ENCODE peak calls at places on chromosomes 4 and X, in four cellular contexts. L is PC-3, C is neural progenitor cell, W is PC-9. O is an unnamed sample.

GRCh38 chr4:151455212-151455611 is 46.2 kb downstream of the FHIP1A start:
- DNase-seq in W (no peak), C (peak), L (no peak), O (no peak)

GRCh38 chrX:134484039-134484438 is 24.1 kb downstream of the HPRT1 start:
- DNase-seq in W (peak), L (peak), C (peak), O (peak)

GRCh38 chr4:66555301-66555700 is 885.0 kb upstream of the EPHA5 start:
- DNase-seq in W (no peak), L (peak), C (no peak), O (no peak)

GRCh38 chrX:39682778-39683177 is 415.0 kb downstream of the BCOR start:
- DNase-seq in C (no peak), W (no peak), L (no peak), O (no peak)

GRCh38 chrX:70908541-70908940 is at the start of gene TEX11:
- DNase-seq in W (no peak), C (no peak), L (no peak), O (peak)

GRCh38 chr4:170047774-170048354 is 21.7 kb upstream of the MFAP3L start:
- DNase-seq in C (peak), L (peak), W (no peak), O (peak)

GRCh38 chr4:27714073-27714472 is 853.4 kb downstream of the STIM2 start:
- DNase-seq in L (peak), C (no peak), W (no peak), O (no peak)

GRCh38 chr4:55910140-55910539 is 38.6 kb upstream of the CEP135 start:
- DNase-seq in W (no peak), L (peak), C (no peak), O (no peak)

GRCh38 chrX:153968754-153969124 is 2.9 kb downstream of the HCFC1 start:
- DNase-seq in L (peak), W (no peak), C (peak), O (no peak)

GRCh38 chr4:3765271-3766206 is 646 bp upstream of the ADRA2C start:
- DNase-seq in C (peak), L (peak), W (no peak), O (peak)

GRCh38 chr4:173252024-173252935 is 81.9 kb downstream of the HMGB2 start:
- DNase-seq in C (peak), W (peak), L (peak), O (peak)

GRCh38 chr4:105387466-105387865 is 86.4 kb downstream of the PPA2 start:
- DNase-seq in C (no peak), W (no peak), L (no peak), O (no peak)

GRCh38 chrX:22081475-22082092 is 49.5 kb downstream of the PHEX start:
- DNase-seq in C (peak), L (peak), W (no peak), O (peak)

GRCh38 chrX:129956765-129957164 is 25.7 kb upstream of the BCORL1 start:
- DNase-seq in C (no peak), L (no peak), W (no peak), O (no peak)
- TF ChIP-seq EZH2 in C (no peak), L (no peak), W (no peak), O (no peak)

DNA sequence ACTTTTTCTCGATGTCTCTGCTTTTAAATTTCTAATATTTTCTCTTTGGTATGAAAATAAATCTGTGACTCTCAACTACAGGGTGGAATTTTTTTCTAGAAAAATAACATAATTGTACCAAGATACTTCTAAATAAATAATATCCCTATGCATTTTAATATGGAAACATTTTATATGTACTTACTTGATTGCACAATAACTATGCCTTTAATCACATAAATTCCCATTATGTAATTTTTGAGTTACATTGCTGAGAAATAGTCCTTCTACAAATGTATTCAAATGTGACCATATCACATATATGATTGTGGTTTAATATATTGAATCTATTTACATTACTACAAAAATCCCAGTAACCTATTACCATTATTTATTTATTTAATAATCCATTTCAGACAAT is 1543.3 kb upstream of the PABPC4L start:
- DNase-seq in L (no peak), W (no peak), C (no peak), O (no peak)
- TF ChIP-seq EZH2 in L (no peak), W (no peak), C (no peak), O (no peak)

GRCh38 chr4:26023191-26023972 is 109.4 kb downstream of the SMIM20 start:
- DNase-seq in L (peak), W (no peak), C (no peak), O (peak)
- TF ChIP-seq EZH2 in L (no peak), W (no peak), C (no peak), O (no peak)

GRCh38 chr4:787561-787981 is 38.4 kb downstream of the CPLX1 start:
- DNase-seq in C (no peak), W (no peak), L (no peak), O (no peak)

GRCh38 chr4:785332-786073 is 40.4 kb downstream of the CPLX1 start:
- DNase-seq in W (no peak), C (peak), L (no peak), O (no peak)

GRCh38 chr4:784401-785331 is 41.3 kb downstream of the CPLX1 start:
- DNase-seq in L (no peak), C (no peak), W (no peak), O (no peak)

GRCh38 chr4:786861-787300 is 39.0 kb downstream of the CPLX1 start:
- DNase-seq in L (no peak), C (no peak), W (no peak), O (no peak)

DNA sequence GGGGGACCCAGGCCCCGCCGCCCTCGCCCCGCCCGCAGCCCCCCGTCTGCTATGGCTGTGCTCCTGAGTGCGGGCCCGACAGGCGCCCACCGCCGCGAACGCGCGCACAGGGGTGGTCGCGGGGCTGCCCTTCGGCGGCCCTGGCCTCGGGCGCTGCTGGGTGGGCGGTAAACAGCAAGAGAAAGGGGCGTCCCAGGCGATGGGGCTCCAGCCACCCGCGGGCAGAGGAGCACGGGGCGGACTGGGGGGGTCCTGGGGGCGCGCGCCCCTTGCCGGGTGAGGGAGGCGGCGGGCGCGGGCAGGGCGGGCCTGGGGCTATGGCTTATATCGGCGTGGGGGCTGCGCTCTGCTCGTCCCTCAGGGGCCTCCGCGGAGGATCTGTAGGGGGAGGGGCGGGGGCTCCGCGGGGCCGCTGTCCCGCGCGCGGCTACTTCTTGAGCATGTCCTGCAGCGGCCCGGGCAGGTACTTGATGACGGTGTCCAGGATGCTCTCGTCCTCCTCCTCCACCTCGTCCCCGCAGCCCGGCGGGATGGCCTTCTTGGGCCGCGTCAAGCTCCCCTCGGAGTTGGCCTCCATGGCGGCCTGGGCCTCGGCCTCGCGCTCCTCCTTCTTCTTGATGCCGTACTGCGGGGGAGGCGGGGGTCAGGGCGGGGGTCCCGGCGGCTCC is 39.7 kb downstream of the CPLX1 start:
- DNase-seq in C (peak), L (no peak), W (no peak), O (no peak)
- TF ChIP-seq EZH2 in C (peak), L (no peak), W (no peak), O (no peak)

DNA sequence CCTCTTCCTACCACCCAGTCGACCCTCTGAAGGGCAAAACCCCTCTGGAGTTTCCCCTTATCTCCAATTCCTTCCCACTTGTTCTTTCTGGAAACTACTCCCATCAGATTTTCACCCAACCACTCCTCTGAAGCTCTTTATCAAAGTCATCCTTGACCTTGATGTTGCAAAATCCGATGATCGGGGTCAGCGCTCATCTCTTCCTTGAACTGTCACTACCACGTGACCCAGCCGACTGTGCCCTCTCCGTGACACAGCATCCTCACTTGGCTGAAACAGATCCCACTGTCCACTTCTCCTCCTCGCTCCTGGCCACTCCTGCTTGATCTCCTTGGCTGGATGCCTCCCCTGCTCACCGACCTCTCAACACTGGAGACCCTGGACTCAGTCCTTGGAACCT is 1.1 kb downstream of the CFAP99 start:
- DNase-seq in L (no peak), C (no peak), W (no peak), O (no peak)
- TF ChIP-seq EZH2 in L (no peak), C (no peak), W (no peak), O (peak)